ENCODE peak calls at places on chromosomes 11 and 22, in four cellular contexts. O is naive B cell, Q is left cardiac atrium, E is upper lobe of left lung. C is an unnamed sample.

GRCh38 chr11:121497176-121497995 is 44.6 kb upstream of the SORL1-AS1 start:
- DNase-seq in O (no peak), Q (no peak), E (no peak), C (no peak)

GRCh38 chr22:39311592-39312400 is 7.6 kb downstream of the RPL3 start:
- DNase-seq in Q (no peak), O (no peak), E (no peak), C (no peak)

GRCh38 chr11:474914-475506 is 24.9 kb downstream of the PTDSS2 start:
- DNase-seq in O (no peak), Q (no peak), E (no peak), C (no peak)

GRCh38 chr11:133388975-133389568 is 143.2 kb downstream of the OPCML start:
- DNase-seq in Q (no peak), O (no peak), E (no peak), C (no peak)

GRCh38 chr11:98536023-98536422 is 484.7 kb upstream of the CNTN5 start:
- DNase-seq in O (no peak), E (no peak), Q (no peak), C (no peak)

GRCh38 chr11:110085255-110085838 is 7.8 kb upstream of the ZC3H12C start:
- DNase-seq in O (no peak), E (no peak), Q (no peak), C (no peak)

GRCh38 chr22:37249946-37250345 is 5.9 kb upstream of the RAC2 start:
- DNase-seq in Q (no peak), E (peak; percentile 17), O (no peak), C (no peak)

GRCh38 chr11:20015529-20016427 is 144.5 kb downstream of the DBX1 start:
- DNase-seq in E (no peak), O (no peak), Q (peak; percentile 28), C (no peak)